ENCODE peak calls at places on chromosomes 13 and 19, in six cellular contexts. One of them, this sample, is unnamed.

GRCh38 chr13:42747399-42747873 is 33.9 kb upstream of the FAM216B start:
- DNase-seq in left ventricle myocardium inferior: no peak
- DNase-seq in tibial artery: no peak
- DNase-seq in heart left ventricle: no peak
- DNase-seq in testis: no peak
- DNase-seq in cardiac muscle cell: peak; percentile 64
- DNase-seq in this sample: no peak

GRCh38 chr13:48838193-48839000 is 137.3 kb upstream of the FNDC3A start:
- DNase-seq in tibial artery: no peak
- DNase-seq in heart left ventricle: no peak
- DNase-seq in cardiac muscle cell: peak; percentile 41
- DNase-seq in left ventricle myocardium inferior: no peak
- DNase-seq in testis: no peak
- DNase-seq in this sample: no peak

GRCh38 chr19:45676851-45677263 is 8.8 kb downstream of the GIPR start:
- DNase-seq in heart left ventricle: no peak
- DNase-seq in cardiac muscle cell: no peak
- DNase-seq in tibial artery: no peak
- DNase-seq in left ventricle myocardium inferior: no peak
- DNase-seq in testis: no peak
- DNase-seq in this sample: no peak

GRCh38 chr13:83876546-83876945 is 5.7 kb downstream of the SLITRK1 start:
- DNase-seq in testis: no peak
- DNase-seq in cardiac muscle cell: no peak
- DNase-seq in heart left ventricle: no peak
- DNase-seq in left ventricle myocardium inferior: no peak
- DNase-seq in tibial artery: no peak
- DNase-seq in this sample: no peak

GRCh38 chr19:19439083-19439482 is 33.6 kb downstream of the GATAD2A start:
- DNase-seq in tibial artery: no peak
- DNase-seq in cardiac muscle cell: no peak
- DNase-seq in left ventricle myocardium inferior: no peak
- DNase-seq in heart left ventricle: no peak
- DNase-seq in testis: no peak
- DNase-seq in this sample: no peak

GRCh38 chr19:39265321-39265916 is 2.8 kb upstream of the IFNL2 start:
- DNase-seq in tibial artery: no peak
- DNase-seq in left ventricle myocardium inferior: no peak
- DNase-seq in cardiac muscle cell: no peak
- DNase-seq in testis: peak; percentile 73
- DNase-seq in heart left ventricle: no peak
- DNase-seq in this sample: no peak

GRCh38 chr13:78910147-78910546 is 251.2 kb upstream of the OBI1 start:
- DNase-seq in left ventricle myocardium inferior: no peak
- DNase-seq in cardiac muscle cell: no peak
- DNase-seq in heart left ventricle: no peak
- DNase-seq in testis: no peak
- DNase-seq in tibial artery: no peak
- DNase-seq in this sample: no peak

GRCh38 chr19:35247526-35248309 is 1.1 kb upstream of the LSR start:
- DNase-seq in cardiac muscle cell: no peak
- DNase-seq in tibial artery: no peak
- DNase-seq in heart left ventricle: peak; percentile 47
- DNase-seq in testis: peak; percentile 88
- DNase-seq in left ventricle myocardium inferior: no peak
- DNase-seq in this sample: no peak

GRCh38 chr13:41694902-41695301 is 237.6 kb downstream of the RGCC start:
- DNase-seq in heart left ventricle: peak; percentile 77
- DNase-seq in testis: peak; percentile 47
- DNase-seq in tibial artery: peak; percentile 81
- DNase-seq in left ventricle myocardium inferior: peak; percentile 21
- DNase-seq in cardiac muscle cell: peak; percentile 95
- DNase-seq in this sample: peak; percentile 55

GRCh38 chr13:81726037-81726726 is 1385.3 kb upstream of the SPRY2 start:
- DNase-seq in left ventricle myocardium inferior: no peak
- DNase-seq in tibial artery: no peak
- DNase-seq in testis: no peak
- DNase-seq in heart left ventricle: no peak
- DNase-seq in cardiac muscle cell: no peak
- DNase-seq in this sample: no peak

GRCh38 chr19:48206402-48207093 is 36.1 kb downstream of the ZSWIM9 start:
- DNase-seq in cardiac muscle cell: no peak
- DNase-seq in tibial artery: no peak
- DNase-seq in left ventricle myocardium inferior: no peak
- DNase-seq in testis: no peak
- DNase-seq in heart left ventricle: no peak
- DNase-seq in this sample: no peak

GRCh38 chr19:43300206-43300605 is 30.9 kb upstream of the PSG9 start:
- DNase-seq in heart left ventricle: no peak
- DNase-seq in tibial artery: no peak
- DNase-seq in left ventricle myocardium inferior: no peak
- DNase-seq in cardiac muscle cell: no peak
- DNase-seq in testis: no peak
- DNase-seq in this sample: no peak

GRCh38 chr13:23575632-23576031 is 5.4 kb downstream of the TNFRSF19 start:
- DNase-seq in cardiac muscle cell: no peak
- DNase-seq in heart left ventricle: no peak
- DNase-seq in left ventricle myocardium inferior: no peak
- DNase-seq in tibial artery: no peak
- DNase-seq in testis: no peak
- DNase-seq in this sample: no peak

GRCh38 chr19:13920524-13920923 is 14.5 kb downstream of the CC2D1A start:
- DNase-seq in testis: no peak
- DNase-seq in tibial artery: no peak
- DNase-seq in heart left ventricle: no peak
- DNase-seq in left ventricle myocardium inferior: no peak
- DNase-seq in cardiac muscle cell: no peak
- DNase-seq in this sample: no peak

GRCh38 chr13:94858856-94859811 is 146.8 kb upstream of the SOX21 start:
- DNase-seq in testis: peak; percentile 65
- DNase-seq in left ventricle myocardium inferior: peak; percentile 67
- DNase-seq in cardiac muscle cell: peak; percentile 87
- DNase-seq in tibial artery: peak; percentile 68
- DNase-seq in heart left ventricle: peak; percentile 63
- DNase-seq in this sample: peak; percentile 44

GRCh38 chr13:23433171-23434153 is at the start of gene SACS:
- DNase-seq in heart left ventricle: no peak
- DNase-seq in cardiac muscle cell: peak; percentile 52
- DNase-seq in left ventricle myocardium inferior: no peak
- DNase-seq in tibial artery: no peak
- DNase-seq in testis: peak; percentile 60
- DNase-seq in this sample: peak; percentile 66

DNA sequence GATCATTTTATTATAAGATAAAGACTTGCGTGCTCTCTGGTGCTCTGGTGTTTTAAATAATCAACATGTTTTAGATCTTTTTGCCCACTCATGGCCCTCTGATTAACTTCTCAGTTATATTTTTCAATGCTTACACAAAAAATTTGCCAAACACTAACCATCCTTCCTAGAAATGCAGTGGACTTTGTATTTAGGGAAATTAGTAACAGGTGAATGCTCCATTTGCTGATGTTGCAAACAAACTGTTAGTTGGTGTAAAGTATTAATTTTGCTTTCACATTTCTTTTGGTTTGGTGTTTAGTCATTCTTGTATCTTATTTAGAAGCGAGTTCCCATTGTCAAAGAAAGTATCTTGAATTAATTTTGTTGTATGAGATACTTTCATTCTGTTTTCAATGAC is 2.7 kb downstream of the KL start:
- DNase-seq in testis: no peak
- DNase-seq in left ventricle myocardium inferior: no peak
- DNase-seq in cardiac muscle cell: no peak
- DNase-seq in heart left ventricle: no peak
- DNase-seq in tibial artery: no peak
- DNase-seq in this sample: no peak
- H3K27me3 ChIP-seq in testis: no peaks in the 10 kb centered on the region
- H3K27me3 ChIP-seq in left ventricle myocardium inferior: peaks cover 7% of the 10 kb centered on the region
- H3K27me3 ChIP-seq in cardiac muscle cell: peaks cover 95% of the 10 kb centered on the region
- H3K27me3 ChIP-seq in heart left ventricle: no peaks in the 10 kb centered on the region
- H3K27me3 ChIP-seq in tibial artery: no peaks in the 10 kb centered on the region
- H3K27me3 ChIP-seq in this sample: peaks cover 50% of the 10 kb centered on the region

DNA sequence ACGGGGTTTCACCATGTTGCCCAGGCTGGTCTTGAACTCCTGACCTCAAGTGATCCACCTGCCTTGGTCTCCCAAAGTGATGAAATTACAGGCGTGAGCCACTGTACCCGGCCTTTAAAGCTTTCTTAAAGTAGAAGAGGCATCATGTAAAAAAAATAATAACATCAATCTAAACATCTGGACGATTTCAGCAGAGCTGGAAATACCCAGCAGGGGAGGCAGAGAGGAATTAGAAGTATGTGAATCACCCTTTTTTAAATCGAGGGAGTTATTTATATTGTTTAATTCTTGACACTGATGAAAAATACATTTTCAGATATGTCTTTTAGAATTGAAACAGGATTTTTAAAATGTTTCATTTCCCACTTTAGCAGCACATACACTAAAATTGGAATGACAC is 37.4 kb upstream of the MTIF3 start:
- DNase-seq in cardiac muscle cell: peak; percentile 23
- DNase-seq in tibial artery: no peak
- DNase-seq in left ventricle myocardium inferior: no peak
- DNase-seq in heart left ventricle: no peak
- DNase-seq in testis: no peak
- DNase-seq in this sample: no peak
- H3K27ac ChIP-seq in cardiac muscle cell: no peak overlapping the region
- H3K27ac ChIP-seq in tibial artery: no peak overlapping the region
- H3K27ac ChIP-seq in left ventricle myocardium inferior: no peak overlapping the region
- H3K27ac ChIP-seq in heart left ventricle: no peak overlapping the region
- H3K27ac ChIP-seq in testis: no peak overlapping the region
- H3K27ac ChIP-seq in this sample: no peak overlapping the region

GRCh38 chr19:17326595-17326966 is 8.1 kb downstream of the ANO8 start:
- DNase-seq in testis: no peak
- DNase-seq in heart left ventricle: no peak
- DNase-seq in left ventricle myocardium inferior: no peak
- DNase-seq in tibial artery: no peak
- DNase-seq in cardiac muscle cell: no peak
- DNase-seq in this sample: no peak

GRCh38 chr19:17329061-17329767 is 5.4 kb downstream of the ANO8 start:
- DNase-seq in tibial artery: no peak
- DNase-seq in left ventricle myocardium inferior: no peak
- DNase-seq in cardiac muscle cell: no peak
- DNase-seq in testis: no peak
- DNase-seq in heart left ventricle: no peak
- DNase-seq in this sample: no peak

GRCh38 chr19:17328517-17329060 is 6.1 kb downstream of the ANO8 start:
- DNase-seq in tibial artery: no peak
- DNase-seq in heart left ventricle: no peak
- DNase-seq in left ventricle myocardium inferior: no peak
- DNase-seq in cardiac muscle cell: no peak
- DNase-seq in testis: no peak
- DNase-seq in this sample: no peak

GRCh38 chr19:17327068-17327653 is 7.5 kb downstream of the ANO8 start:
- DNase-seq in tibial artery: no peak
- DNase-seq in heart left ventricle: no peak
- DNase-seq in cardiac muscle cell: no peak
- DNase-seq in left ventricle myocardium inferior: no peak
- DNase-seq in testis: no peak
- DNase-seq in this sample: no peak

DNA sequence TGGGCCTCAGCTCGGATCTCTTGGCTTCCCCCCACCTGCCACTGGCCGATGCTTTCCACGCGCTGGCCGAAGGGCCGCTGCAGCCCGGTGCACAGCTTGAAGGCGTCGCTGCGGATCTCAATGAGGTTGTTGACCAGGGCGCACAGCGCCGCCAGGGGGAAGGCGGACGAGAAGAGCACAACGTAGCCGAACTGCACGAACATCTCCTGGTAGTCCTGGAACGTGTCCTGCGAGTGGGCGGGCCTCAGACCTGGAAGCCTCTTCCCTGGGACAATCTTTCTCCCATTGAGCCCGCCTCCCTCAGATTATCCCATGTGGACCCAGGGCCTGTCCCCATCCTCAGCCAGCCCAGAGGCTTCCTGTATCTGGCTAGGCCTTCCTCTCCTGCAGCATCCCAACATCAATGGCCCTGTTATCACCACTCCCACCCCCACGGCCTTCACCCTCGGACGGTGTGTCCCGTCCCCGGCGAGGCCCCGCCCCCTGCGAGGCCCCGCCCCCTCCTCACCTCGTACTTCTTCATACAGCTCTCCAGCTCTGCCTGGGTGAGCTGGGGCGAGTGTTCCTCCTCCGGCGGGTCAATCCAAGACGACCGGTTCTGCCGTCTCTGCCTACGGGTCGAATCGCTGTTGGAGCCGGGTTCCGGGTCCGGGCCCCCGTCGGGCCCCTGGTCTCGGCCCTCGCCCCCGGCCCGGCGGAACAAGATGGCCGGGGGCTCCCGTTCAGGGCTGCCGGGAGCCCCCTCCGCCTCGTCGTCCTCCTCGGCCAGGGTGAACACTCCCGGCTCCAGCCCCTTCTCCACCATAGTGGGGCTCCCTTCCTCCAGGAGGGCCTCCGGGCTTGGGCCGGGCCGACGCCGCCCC is 6.8 kb downstream of the ANO8 start:
- DNase-seq in testis: peak; percentile 89
- DNase-seq in cardiac muscle cell: peak; percentile 83
- DNase-seq in left ventricle myocardium inferior: no peak
- DNase-seq in tibial artery: no peak
- DNase-seq in heart left ventricle: no peak
- DNase-seq in this sample: no peak
- TF ChIP-seq CTCF in testis: peak; percentile 38
- TF ChIP-seq CTCF in cardiac muscle cell: peak; percentile 64
- TF ChIP-seq CTCF in left ventricle myocardium inferior: no peak
- TF ChIP-seq CTCF in tibial artery: no peak
- TF ChIP-seq CTCF in heart left ventricle: no peak
- TF ChIP-seq CTCF in this sample: no peak

GRCh38 chr19:29525901-29526729 is at the start of gene VSTM2B:
- DNase-seq in testis: no peak
- DNase-seq in heart left ventricle: peak; percentile 16
- DNase-seq in tibial artery: no peak
- DNase-seq in cardiac muscle cell: no peak
- DNase-seq in left ventricle myocardium inferior: no peak
- DNase-seq in this sample: peak; percentile 26

GRCh38 chr19:29524201-29524911 is 1.4 kb upstream of the VSTM2B start:
- DNase-seq in left ventricle myocardium inferior: peak; percentile 2
- DNase-seq in testis: no peak
- DNase-seq in tibial artery: no peak
- DNase-seq in heart left ventricle: peak; percentile 16
- DNase-seq in cardiac muscle cell: no peak
- DNase-seq in this sample: peak; percentile 39

GRCh38 chr19:29521291-29522075 is 4.3 kb upstream of the VSTM2B start:
- DNase-seq in left ventricle myocardium inferior: no peak
- DNase-seq in testis: no peak
- DNase-seq in heart left ventricle: peak; percentile 5
- DNase-seq in cardiac muscle cell: no peak
- DNase-seq in tibial artery: no peak
- DNase-seq in this sample: no peak

GRCh38 chr19:29524912-29525870 is 603 bp upstream of the VSTM2B start:
- DNase-seq in cardiac muscle cell: no peak
- DNase-seq in heart left ventricle: peak; percentile 9
- DNase-seq in left ventricle myocardium inferior: peak; percentile 8
- DNase-seq in testis: no peak
- DNase-seq in tibial artery: no peak
- DNase-seq in this sample: no peak

DNA sequence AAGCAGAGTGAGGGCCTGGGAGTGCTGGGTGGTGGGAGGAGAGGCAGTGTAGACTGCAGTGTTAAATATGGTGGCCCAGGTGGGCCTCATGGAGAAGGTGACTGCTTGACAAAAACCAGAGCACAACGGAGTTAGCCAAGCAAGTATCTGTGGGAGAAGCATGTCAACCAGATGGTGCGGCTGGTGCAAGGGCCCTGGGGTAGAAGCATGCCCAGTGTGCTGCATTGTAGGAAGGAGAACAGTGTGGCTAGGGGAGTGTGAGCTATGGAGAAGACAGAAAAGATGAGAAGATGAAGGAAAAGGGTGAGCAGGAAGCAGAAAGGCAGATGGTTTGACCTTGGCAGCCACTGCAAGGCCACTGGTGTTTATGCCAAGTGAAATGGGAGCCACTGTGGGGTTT is 2.2 kb upstream of the VSTM2B start:
- DNase-seq in left ventricle myocardium inferior: no peak
- DNase-seq in cardiac muscle cell: no peak
- DNase-seq in testis: no peak
- DNase-seq in heart left ventricle: no peak
- DNase-seq in tibial artery: no peak
- DNase-seq in this sample: no peak
- H3K27me3 ChIP-seq in left ventricle myocardium inferior: peaks cover 100% of the 10 kb centered on the region
- H3K27me3 ChIP-seq in cardiac muscle cell: peaks cover 98% of the 10 kb centered on the region
- H3K27me3 ChIP-seq in testis: peaks cover 3% of the 10 kb centered on the region
- H3K27me3 ChIP-seq in heart left ventricle: peaks cover 65% of the 10 kb centered on the region
- H3K27me3 ChIP-seq in tibial artery: peaks cover 83% of the 10 kb centered on the region
- H3K27me3 ChIP-seq in this sample: peaks cover 26% of the 10 kb centered on the region

This sample was measured in psoas muscle.